ENCODE peak calls at places on chromosome 5, in eight cellular contexts. A is PC-3, V is GM13977, F is M059J, C is stomach, S is lower lobe of right lung, D is Calu3, Y is EH. I is an unnamed sample.

GRCh38 chr5:72096602-72097205 is 10.6 kb upstream of the MAP1B start:
- DNase-seq in A (no peak), V (no peak), S (no peak), D (no peak), F (peak; percentile 65), Y (peak; percentile 22), C (no peak), I (no peak)

GRCh38 chr5:170275376-170275994 is 22.1 kb downstream of the LCP2 start:
- DNase-seq in S (no peak), V (no peak), C (no peak), Y (no peak), A (no peak), D (no peak), F (no peak), I (peak; percentile 51)

GRCh38 chr5:172828911-172829431 is 5.1 kb upstream of the ERGIC1 start:
- DNase-seq in S (no peak), F (no peak), A (peak; percentile 29), V (no peak), D (no peak), C (no peak), Y (no peak), I (no peak)

GRCh38 chr5:93789173-93790070 is 48.0 kb upstream of the POU5F2 start:
- DNase-seq in A (peak; percentile 90), S (no peak), D (no peak), V (no peak), Y (peak; percentile 82), C (no peak), F (peak; percentile 79), I (no peak)

GRCh38 chr5:172188893-172189692 is 1.1 kb upstream of the STK10 start:
- DNase-seq in V (no peak), D (no peak), F (no peak), A (no peak), C (no peak), Y (peak; percentile 32), S (no peak), I (no peak)

GRCh38 chr5:1343931-1344901 is 683 bp downstream of the CLPTM1L start:
- DNase-seq in S (no peak), A (no peak), V (peak; percentile 52), F (peak; percentile 26), Y (peak; percentile 38), D (peak; percentile 11), C (no peak), I (no peak)

GRCh38 chr5:119411935-119412623 is 40.2 kb upstream of the HSD17B4 start:
- DNase-seq in C (peak; percentile 66), Y (peak; percentile 80), A (peak; percentile 78), F (peak; percentile 74), S (no peak), D (peak; percentile 63), V (peak; percentile 32), I (peak; percentile 60)

GRCh38 chr5:176533390-176533789 is 3.8 kb downstream of the RNF44 start:
- DNase-seq in V (no peak), F (no peak), D (no peak), C (no peak), S (peak; percentile 68), Y (no peak), A (no peak), I (no peak)

GRCh38 chr5:39015743-39016586 is 58.2 kb downstream of the RICTOR start:
- DNase-seq in F (peak; percentile 69), C (no peak), Y (peak; percentile 94), D (no peak), V (no peak), A (peak; percentile 85), S (no peak), I (no peak)

GRCh38 chr5:60540855-60541805 is 158.8 kb downstream of the DEPDC1B start:
- DNase-seq in S (no peak), V (peak; percentile 78), C (no peak), F (peak; percentile 39), A (no peak), Y (peak; percentile 35), D (no peak), I (no peak)

I was measured in effector memory CD8-positive, alpha-beta T cell.